ENCODE peak calls at places on chromosomes 4 and X, in five cellular contexts. S is endothelial cell, N is fibroblast of villous mesenchyme, F is esophagus muscularis mucosa, A is WTC11. P is an unnamed sample.

GRCh38 chrX:129360175-129360574 is 163.1 kb downstream of the SMARCA1 start:
- DNase-seq in S (peak), N (peak), F (no peak), A (peak), P (no peak)

GRCh38 chr4:165873298-165874071 is 448 bp downstream of the TLL1 start:
- DNase-seq in S (peak), N (no peak), F (no peak), A (peak), P (no peak)

GRCh38 chr4:8291701-8292387 is 22.3 kb downstream of the HTRA3 start:
- DNase-seq in S (no peak), N (no peak), F (no peak), A (no peak), P (no peak)

GRCh38 chr4:988726-989721 is 2.2 kb downstream of the IDUA start:
- DNase-seq in S (no peak), N (no peak), F (no peak), A (no peak), P (no peak)

GRCh38 chr4:137540356-137540755 is 8.1 kb upstream of the PCDH18 start:
- DNase-seq in S (no peak), N (no peak), F (no peak), A (no peak), P (no peak)

GRCh38 chrX:33741807-33742206 is 390.3 kb downstream of the FAM47A start:
- DNase-seq in S (no peak), N (no peak), F (no peak), A (peak), P (no peak)

GRCh38 chr4:3408793-3409330 is 32.9 kb upstream of the HGFAC start:
- DNase-seq in S (no peak), N (no peak), F (no peak), A (no peak), P (no peak)

GRCh38 chr4:24771241-24771640 is 24.1 kb upstream of the SOD3 start:
- DNase-seq in S (no peak), N (peak), F (peak), A (no peak), P (no peak)

GRCh38 chr4:110867251-110867960 is 244.5 kb upstream of the PITX2 start:
- DNase-seq in S (no peak), N (no peak), F (no peak), A (no peak), P (no peak)

GRCh38 chrX:139834879-139835278 is 98.0 kb downstream of the ATP11C start:
- DNase-seq in S (no peak), N (peak), F (no peak), A (no peak), P (no peak)

GRCh38 chr4:15427126-15427525 is 707 bp upstream of the C1QTNF7 start:
- DNase-seq in S (no peak), N (no peak), F (no peak), A (no peak), P (no peak)

GRCh38 chrX:115689931-115690330 is 129.0 kb downstream of the PLS3 start:
- DNase-seq in S (no peak), N (peak), F (no peak), A (no peak), P (no peak)

GRCh38 chrX:129495941-129496340 is 27.3 kb downstream of the SMARCA1 start:
- DNase-seq in S (no peak), N (peak), F (no peak), A (no peak), P (no peak)

GRCh38 chrX:10077425-10078188 is 79.2 kb upstream of the CLCN4 start:
- DNase-seq in S (no peak), N (peak), F (no peak), A (no peak), P (no peak)

GRCh38 chr4:26496207-26496783 is 6.0 kb upstream of the CCKAR start:
- DNase-seq in S (no peak), N (no peak), F (peak), A (no peak), P (no peak)
- TF ChIP-seq CTCF in S (no peak), N (no peak), F (no peak), A (no peak), P (no peak)

DNA sequence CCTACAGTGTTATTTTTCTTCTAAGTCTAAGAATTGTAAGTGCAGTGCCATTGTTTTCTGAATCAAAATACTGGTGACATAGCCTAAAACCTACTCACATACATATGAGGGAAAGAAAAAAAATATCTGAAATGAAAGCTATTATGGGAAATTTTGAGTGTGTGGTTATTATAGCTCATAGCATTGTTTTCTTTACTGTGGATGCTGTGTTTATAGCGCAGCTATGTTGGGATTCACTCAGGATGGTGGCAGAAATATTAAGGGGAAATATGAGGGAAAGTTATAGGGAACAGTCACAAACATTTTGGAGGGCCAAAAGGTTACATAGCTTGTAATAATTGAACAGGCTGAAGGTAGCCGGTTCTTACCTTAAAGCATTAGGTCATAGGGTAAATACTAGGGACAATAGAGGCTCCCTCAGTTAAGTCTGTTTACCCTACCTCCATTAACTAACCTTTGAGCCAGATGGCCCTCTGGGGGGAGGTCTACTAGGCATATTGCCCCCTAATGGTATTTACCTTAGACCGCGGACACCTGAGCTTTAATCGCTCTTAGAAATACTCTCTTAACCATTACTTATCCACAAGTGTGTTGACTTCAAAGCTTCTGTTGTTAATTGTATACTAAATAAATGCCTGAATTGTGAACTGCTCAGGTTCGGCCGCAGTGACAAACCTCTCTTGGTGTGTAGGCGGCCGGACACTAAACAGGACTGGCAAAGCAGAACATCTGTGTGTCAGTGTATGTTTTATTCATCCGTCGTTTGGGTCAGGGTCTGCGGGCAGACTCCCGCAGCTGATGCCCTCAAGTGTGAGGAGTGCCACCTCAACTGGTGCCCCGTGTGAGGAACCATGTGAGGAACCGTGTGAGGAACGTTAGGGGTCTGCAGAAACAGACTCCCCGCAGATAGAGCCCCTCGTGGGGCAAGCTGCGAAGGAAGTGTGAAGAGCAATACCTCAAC is 21.3 kb upstream of the SULT1B1 start:
- DNase-seq in S (no peak), N (no peak), F (no peak), A (no peak), P (no peak)
- TF ChIP-seq CTCF in S (no peak), N (no peak), F (no peak), A (no peak), P (no peak)

GRCh38 chrX:50903387-50904027 is 7.0 kb upstream of the BMP15 start:
- DNase-seq in S (peak), N (peak), F (no peak), A (peak), P (no peak)
- TF ChIP-seq CTCF in S (peak), N (peak), F (peak), A (peak), P (peak)

GRCh38 chr4:16505726-16506125 is 279.5 kb upstream of the TAPT1 start:
- DNase-seq in S (peak), N (peak), F (no peak), A (peak), P (no peak)
- TF ChIP-seq CTCF in S (no peak), N (peak), F (peak), A (peak), P (peak)